ENCODE peak calls at places on chromosome 14, in seven cellular contexts. R is brain pericyte; H is H4; Q is GM19239; N is B cell; U is Panc1; X is stimulated activated CD4-positive, alpha-beta T cell treated with anti-CD3 and anti-CD28 coated beads, Interleukin-1b, Interleukin-23, amount 100 ng/mL, for 24 hours. B is an unnamed sample.
A peak's percentile ranks its signal among the peaks of the same experiment; 100 is the strongest.

GRCh38 chr14:20986811-20987210 is 3.0 kb upstream of the METTL17 start:
- DNase-seq in Q (no peak), X (no peak), R (peak; percentile 46), N (no peak), H (peak; percentile 82), U (peak; percentile 33), B (no peak)

GRCh38 chr14:97848351-97848980 is 1051.3 kb downstream of the VRK1 start:
- DNase-seq in R (no peak), H (no peak), Q (no peak), U (no peak), X (no peak), N (no peak), B (no peak)

GRCh38 chr14:104114421-104115130 is 23.8 kb upstream of the KIF26A start:
- DNase-seq in X (no peak), Q (no peak), H (no peak), N (no peak), U (no peak), R (no peak), B (peak; percentile 3)

GRCh38 chr14:79831198-79831890 is 380.0 kb downstream of the DIO2 start:
- DNase-seq in R (no peak), Q (no peak), N (no peak), X (no peak), U (no peak), H (no peak), B (no peak)

GRCh38 chr14:63986789-63987533 is 134.2 kb downstream of the SYNE2 start:
- DNase-seq in U (no peak), R (no peak), N (no peak), Q (no peak), H (no peak), X (no peak), B (no peak)

GRCh38 chr14:103220982-103221641 is 97.9 kb downstream of the TNFAIP2 start:
- DNase-seq in Q (no peak), N (peak; percentile 25), H (no peak), X (no peak), R (no peak), U (no peak), B (no peak)

GRCh38 chr14:69945905-69946304 is 66.7 kb downstream of the SMOC1 start:
- DNase-seq in U (no peak), H (no peak), X (no peak), R (no peak), N (no peak), Q (no peak), B (peak; percentile 29)

GRCh38 chr14:102620413-102620812 is 28.0 kb downstream of the RCOR1 start:
- DNase-seq in X (no peak), H (peak; percentile 33), U (no peak), R (no peak), Q (no peak), N (no peak), B (no peak)

GRCh38 chr14:94348836-94349235 is 25.7 kb upstream of the SERPINA6 start:
- DNase-seq in U (no peak), N (no peak), H (no peak), Q (no peak), R (no peak), X (no peak), B (no peak)

B was measured in SJCRH30.